ENCODE peak calls at places on chromosome 12, in ten cellular contexts. I is AG09309, C is dorsolateral prefrontal cortex, P is lower leg skin, X is pancreas, E is AG10803, F is fibroblast of lung, D is upper lobe of left lung, N is fibroblast of the aortic adventitia, R is OCI-LY7. L is an unnamed sample.

GRCh38 chr12:88944403-88944802 is 364.1 kb upstream of the KITLG start:
- DNase-seq in I (no peak), C (no peak), P (no peak), X (no peak), E (peak; percentile 11), F (peak; percentile 28), D (no peak), N (peak; percentile 52), R (no peak), L (no peak)

GRCh38 chr12:50240792-50241114 is 42.6 kb downstream of the LIMA1 start:
- DNase-seq in I (no peak), C (no peak), P (no peak), X (no peak), E (peak; percentile 67), F (no peak), D (no peak), N (peak; percentile 47), R (no peak), L (no peak)

GRCh38 chr12:95557625-95558024 is 6.3 kb upstream of the USP44 start:
- DNase-seq in I (no peak), C (no peak), P (no peak), X (no peak), E (no peak), F (no peak), D (no peak), N (no peak), R (no peak), L (no peak)

GRCh38 chr12:123715151-123715676 is 3.1 kb downstream of the ATP6V0A2 start:
- DNase-seq in I (no peak), C (no peak), P (no peak), X (no peak), E (no peak), F (no peak), D (no peak), N (peak; percentile 6), R (no peak), L (no peak)

GRCh38 chr12:32211066-32211768 is 104.6 kb downstream of the BICD1 start:
- DNase-seq in I (no peak), C (no peak), P (no peak), X (no peak), E (no peak), F (no peak), D (no peak), N (no peak), R (peak; percentile 22), L (no peak)

GRCh38 chr12:112482734-112483133 is 64.0 kb downstream of the PTPN11 start:
- DNase-seq in I (no peak), C (no peak), P (no peak), X (no peak), E (no peak), F (no peak), D (no peak), N (no peak), R (no peak), L (no peak)

GRCh38 chr12:50626026-50626425 is 121.2 kb downstream of the DIP2B start:
- DNase-seq in I (no peak), C (no peak), P (no peak), X (no peak), E (no peak), F (no peak), D (no peak), N (no peak), R (no peak), L (no peak)

GRCh38 chr12:27220057-27220987 is 23.8 kb upstream of the STK38L start:
- DNase-seq in I (no peak), C (no peak), P (no peak), X (no peak), E (peak; percentile 26), F (peak; percentile 27), D (no peak), N (peak; percentile 68), R (peak; percentile 27), L (no peak)

GRCh38 chr12:98998697-98999299 is 353.7 kb downstream of the APAF1 start:
- DNase-seq in I (peak; percentile 28), C (no peak), P (no peak), X (no peak), E (peak; percentile 48), F (peak; percentile 67), D (no peak), N (peak; percentile 67), R (peak; percentile 65), L (peak; percentile 22)

GRCh38 chr12:114012744-114013431 is 46.8 kb upstream of the RBM19 start:
- DNase-seq in I (no peak), C (no peak), P (no peak), X (no peak), E (no peak), F (no peak), D (no peak), N (no peak), R (no peak), L (no peak)

GRCh38 chr12:2360630-2361170 is 307.9 kb downstream of the CACNA1C start:
- DNase-seq in I (no peak), C (no peak), P (no peak), X (no peak), E (no peak), F (no peak), D (no peak), N (no peak), R (no peak), L (no peak)

GRCh38 chr12:113766133-113766879 is 199.8 kb downstream of the RBM19 start:
- DNase-seq in I (no peak), C (no peak), P (no peak), X (no peak), E (no peak), F (no peak), D (no peak), N (no peak), R (no peak), L (no peak)

GRCh38 chr12:119910586-119910985 is 33.5 kb upstream of the CIT start:
- DNase-seq in I (no peak), C (no peak), P (no peak), X (no peak), E (no peak), F (no peak), D (no peak), N (no peak), R (no peak), L (no peak)

GRCh38 chr12:42589465-42590323 is at the start of gene PRICKLE1:
- DNase-seq in I (no peak), C (no peak), P (no peak), X (peak; percentile 37), E (peak; percentile 36), F (peak; percentile 64), D (peak; percentile 24), N (peak; percentile 64), R (peak; percentile 46), L (no peak)

GRCh38 chr12:53053223-53054111 is 3.6 kb downstream of the TNS2 start:
- DNase-seq in I (no peak), C (peak; percentile 33), P (peak; percentile 93), X (peak; percentile 87), E (no peak), F (no peak), D (peak; percentile 71), N (no peak), R (peak; percentile 45), L (no peak)

GRCh38 chr12:132523576-132524331 is 33.8 kb downstream of the FBRSL1 start:
- DNase-seq in I (no peak), C (peak; percentile 82), P (peak; percentile 92), X (peak; percentile 63), E (peak; percentile 29), F (peak; percentile 44), D (peak; percentile 67), N (peak; percentile 43), R (peak; percentile 59), L (no peak)

GRCh38 chr12:68237523-68238070 is 12.0 kb upstream of the IL26 start:
- DNase-seq in I (no peak), C (no peak), P (no peak), X (no peak), E (peak; percentile 59), F (no peak), D (no peak), N (peak; percentile 47), R (no peak), L (no peak)
- H3K4me3 ChIP-seq in I (no peak overlapping the region), C (no peak overlapping the region), P (no peak overlapping the region), X (no peak overlapping the region), E (no peak overlapping the region), F (no peak overlapping the region), D (no peak overlapping the region), N (no peak overlapping the region), R (no peak overlapping the region), L (no peak overlapping the region)

DNA sequence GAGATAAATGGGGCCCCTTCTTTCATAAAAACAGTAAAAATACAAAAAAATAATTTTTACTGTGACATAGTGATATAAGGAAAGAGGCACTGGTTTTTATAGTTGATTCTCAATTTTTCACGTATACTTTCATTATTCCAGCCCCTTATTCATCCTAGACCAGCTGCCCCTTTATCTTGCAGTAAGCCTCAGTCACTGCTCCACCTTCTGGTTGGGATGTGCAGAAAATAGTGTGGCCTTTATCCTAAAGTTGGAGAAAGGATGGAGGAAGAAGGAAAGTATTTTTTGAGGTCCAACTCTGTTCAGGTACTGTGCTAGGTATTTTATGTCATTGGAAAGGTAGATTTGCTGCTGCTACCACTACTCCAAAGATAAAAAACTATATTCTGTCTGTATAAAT is 172.7 kb downstream of the ANO6 start:
- DNase-seq in I (peak; percentile 11), C (no peak), P (no peak), X (no peak), E (peak; percentile 50), F (peak; percentile 75), D (no peak), N (peak; percentile 77), R (peak; percentile 11), L (no peak)
- TF ChIP-seq CTCF in I (peak; percentile 81), C (peak; percentile 44), P (no peak), X (peak; percentile 15), E (peak; percentile 88), F (peak; percentile 82), D (peak; percentile 35), N (peak; percentile 87), R (peak; percentile 66), L (peak; percentile 66)

DNA sequence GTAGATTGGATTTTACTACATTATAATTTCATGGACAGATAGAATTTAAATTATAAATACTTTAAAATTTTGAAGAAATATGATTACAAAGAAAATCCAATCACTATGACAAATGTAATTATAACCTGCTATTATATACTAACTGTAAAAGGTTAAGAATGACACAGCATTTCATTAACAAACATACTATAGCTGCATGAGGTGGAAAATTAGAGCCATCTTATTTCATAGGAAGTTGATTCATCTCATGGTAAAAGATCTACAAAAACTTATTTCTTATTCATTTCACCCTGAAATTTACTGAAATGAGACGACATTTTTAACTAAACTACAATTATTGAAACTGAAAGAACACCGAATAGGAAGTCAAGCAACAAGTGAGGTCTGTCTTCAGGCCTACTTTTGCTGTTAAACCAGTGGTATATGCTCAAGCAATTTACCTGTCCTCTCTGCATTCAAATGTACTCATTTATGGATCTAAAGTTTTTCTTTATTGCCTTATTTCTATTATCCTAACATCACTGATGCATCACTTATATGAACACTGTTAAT is 87.2 kb downstream of the CEP83 start:
- DNase-seq in I (no peak), C (no peak), P (no peak), X (no peak), E (no peak), F (no peak), D (no peak), N (no peak), R (no peak), L (no peak)
- H3K4me3 ChIP-seq in I (no peak overlapping the region), C (no peak overlapping the region), P (no peak overlapping the region), X (no peak overlapping the region), E (no peak overlapping the region), F (no peak overlapping the region), D (no peak overlapping the region), N (no peak overlapping the region), R (no peak overlapping the region), L (no peak overlapping the region)

DNA sequence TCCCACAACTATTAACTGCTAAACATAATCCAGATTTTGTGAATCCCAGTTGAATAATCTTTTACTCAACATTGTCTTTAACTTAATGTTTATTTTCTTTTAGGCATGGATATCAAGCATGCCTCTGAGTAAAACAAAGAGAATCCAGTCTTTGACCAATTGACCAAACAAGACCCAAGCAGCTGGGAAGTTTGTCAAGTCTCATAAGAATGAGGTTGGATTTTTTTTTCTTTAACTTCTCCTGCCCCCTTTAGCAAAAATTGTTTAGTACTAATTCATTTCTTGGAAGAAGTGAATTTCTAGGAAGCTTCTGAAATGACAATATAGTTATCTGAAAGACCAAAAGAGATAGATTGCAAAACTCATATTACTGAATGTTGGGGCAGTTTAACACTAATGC is 89.9 kb downstream of the OTOGL start:
- DNase-seq in I (peak; percentile 75), C (no peak), P (no peak), X (no peak), E (peak; percentile 90), F (peak; percentile 87), D (no peak), N (peak; percentile 93), R (no peak), L (no peak)
- TF ChIP-seq CTCF in I (no peak), C (no peak), P (no peak), X (no peak), E (peak; percentile 13), F (no peak), D (no peak), N (no peak), R (no peak), L (no peak)